ENCODE peak calls at places on chromosome 20, in nine cellular contexts. V is GM23338; K is prostate gland; W is H9; H is CD4-positive, alpha-beta memory T cell; S is endodermal cell; N is stomach; C is Peyer's patch; T is spleen. Q is an unnamed sample. For H3K4me1, the result is how much of the 10 kb centered on the place peaks cover.

GRCh38 chr20:57996936-57997629 is 231.4 kb downstream of the ANKRD60 start:
- DNase-seq in W (no peak), S (no peak), C (no peak), H (no peak), N (no peak), V (no peak), K (peak), T (peak), Q (no peak)

GRCh38 chr20:1816384-1817381 is 78.5 kb upstream of the SIRPA start:
- DNase-seq in T (no peak), V (no peak), N (no peak), S (peak), H (no peak), K (peak), C (peak), W (peak), Q (no peak)

GRCh38 chr20:47196091-47197081 is 160.1 kb downstream of the ZMYND8 start:
- DNase-seq in C (peak), T (peak), H (peak), W (peak), S (peak), N (peak), V (peak), K (peak), Q (peak)

GRCh38 chr20:49037962-49038387 is 8.1 kb upstream of the CSE1L start:
- DNase-seq in T (no peak), K (no peak), W (no peak), S (peak), N (no peak), H (peak), V (no peak), C (no peak), Q (no peak)

GRCh38 chr20:55375920-55376319 is 629.4 kb downstream of the CBLN4 start:
- DNase-seq in T (no peak), H (no peak), N (no peak), V (no peak), W (peak), K (no peak), S (peak), C (no peak), Q (no peak)

GRCh38 chr20:35558981-35559693 is 17.3 kb downstream of the ERGIC3 start:
- DNase-seq in S (no peak), K (no peak), N (no peak), H (no peak), W (no peak), C (no peak), V (no peak), T (no peak), Q (no peak)

GRCh38 chr20:33882481-33882880 is 71.3 kb downstream of the CHMP4B start:
- DNase-seq in W (no peak), C (no peak), H (no peak), N (no peak), V (no peak), T (no peak), S (no peak), K (no peak), Q (no peak)

GRCh38 chr20:16397053-16397452 is 176.2 kb downstream of the KIF16B start:
- DNase-seq in N (no peak), W (no peak), S (no peak), K (peak), H (no peak), C (no peak), V (no peak), T (no peak), Q (no peak)

GRCh38 chr20:6966721-6967120 is 199.2 kb downstream of the BMP2 start:
- DNase-seq in V (no peak), N (no peak), K (no peak), H (no peak), T (no peak), W (no peak), C (no peak), S (no peak), Q (no peak)

GRCh38 chr20:3751664-3752385 is 15.7 kb downstream of the ADISSP start:
- DNase-seq in H (peak), N (peak), C (peak), T (no peak), W (peak), V (peak), S (peak), K (no peak), Q (peak)

GRCh38 chr20:9179193-9179802 is 110.4 kb downstream of the PLCB4 start:
- DNase-seq in H (no peak), V (peak), S (no peak), W (no peak), T (no peak), N (no peak), C (no peak), K (no peak), Q (no peak)

GRCh38 chr20:37319120-37319717 is 26.7 kb upstream of the SRC start:
- DNase-seq in C (peak), V (peak), S (peak), T (no peak), N (no peak), H (no peak), K (no peak), W (no peak), Q (no peak)

GRCh38 chr20:61050491-61050890 is 201.6 kb upstream of the CDH4 start:
- DNase-seq in K (no peak), W (no peak), C (no peak), V (no peak), S (no peak), N (no peak), T (no peak), H (no peak), Q (no peak)

GRCh38 chr20:34066476-34067090 is 45.5 kb downstream of the EIF2S2 start:
- DNase-seq in H (no peak), T (no peak), S (no peak), W (no peak), N (no peak), C (no peak), K (no peak), V (no peak), Q (no peak)

GRCh38 chr20:7346026-7346425 is 578.5 kb downstream of the BMP2 start:
- DNase-seq in W (no peak), C (no peak), S (no peak), V (no peak), T (no peak), N (no peak), K (no peak), H (no peak), Q (no peak)

GRCh38 chr20:8930691-8931090 is 138.2 kb upstream of the PLCB4 start:
- DNase-seq in V (no peak), N (no peak), H (no peak), S (no peak), W (no peak), T (no peak), K (no peak), C (no peak), Q (no peak)

GRCh38 chr20:57393321-57394086 is 2.3 kb downstream of the RBM38 start:
- DNase-seq in H (no peak), W (no peak), C (no peak), S (no peak), K (no peak), V (no peak), N (no peak), T (peak), Q (no peak)

GRCh38 chr20:41425180-41425884 is 58.7 kb upstream of the EMILIN3 start:
- DNase-seq in V (no peak), K (no peak), T (no peak), S (no peak), H (no peak), N (no peak), W (no peak), C (no peak), Q (no peak)

GRCh38 chr20:20450461-20451027 is 82.6 kb downstream of the INSM1 start:
- DNase-seq in H (no peak), N (peak), S (no peak), K (no peak), T (no peak), C (no peak), W (no peak), V (no peak), Q (no peak)

GRCh38 chr20:48380661-48381060 is 447.1 kb downstream of the PREX1 start:
- DNase-seq in H (no peak), W (no peak), V (no peak), S (no peak), N (no peak), K (no peak), C (no peak), T (no peak), Q (no peak)

GRCh38 chr20:46415773-46416172 is 9.4 kb upstream of the ELMO2 start:
- DNase-seq in V (no peak), N (no peak), T (no peak), C (no peak), S (no peak), K (no peak), W (no peak), H (no peak), Q (no peak)

DNA sequence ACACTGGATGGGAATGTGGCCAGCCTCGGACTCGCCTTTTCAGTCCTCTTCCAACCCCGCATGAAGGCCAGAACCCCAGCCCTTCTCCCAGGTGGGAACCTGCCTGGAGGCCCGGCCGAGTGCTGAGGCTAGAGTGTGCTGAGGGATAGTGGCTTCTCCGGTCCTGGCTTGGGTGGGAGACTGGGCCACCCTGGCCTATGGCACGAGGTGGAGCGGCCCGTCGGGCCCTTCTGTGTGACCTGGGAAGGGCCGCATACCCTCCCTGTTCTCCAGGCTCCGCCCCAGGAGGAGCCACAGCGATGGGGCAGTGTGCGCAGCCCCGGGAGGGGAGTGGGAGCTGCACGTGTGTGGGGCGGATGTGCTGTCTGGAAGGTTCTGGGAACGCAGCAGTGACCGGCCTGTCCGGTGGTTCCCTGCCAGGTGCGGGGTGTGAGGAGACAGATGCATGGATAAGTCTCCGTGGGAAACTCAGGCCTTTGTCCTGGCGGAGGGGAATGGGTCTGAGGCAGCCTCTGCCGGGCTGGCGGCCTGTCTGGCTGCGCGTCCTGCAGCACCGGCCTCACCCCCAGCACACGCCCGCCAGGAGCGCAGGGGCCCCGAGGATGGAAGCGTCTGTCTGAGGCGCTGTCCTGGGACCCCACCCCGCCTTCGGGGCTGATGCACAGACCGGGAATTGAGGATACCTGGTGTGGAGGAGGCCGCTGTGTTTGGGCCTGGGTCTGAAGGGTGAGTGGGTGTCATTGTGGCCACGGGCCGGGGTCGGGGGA is 1.1 kb upstream of the BHLHE23 start:
- DNase-seq in H (no peak), W (no peak), S (peak), C (no peak), K (no peak), T (no peak), N (no peak), V (peak), Q (no peak)
- H3K4me1 ChIP-seq in H (under half), W (under half), S (under half), C (under half), K (under half), T (half or more), N (under half), V (half or more), Q (under half)

GRCh38 chr20:44742304-44743079 is 3.2 kb upstream of the KCNK15 start:
- DNase-seq in V (no peak), W (no peak), T (no peak), N (no peak), S (no peak), H (no peak), C (no peak), K (no peak), Q (no peak)
- H3K4me1 ChIP-seq in V (under half), W (under half), T (under half), N (under half), S (under half), H (under half), C (under half), K (under half), Q (under half)

GRCh38 chr20:25237610-25238318 is 10.1 kb upstream of the PYGB start:
- DNase-seq in S (no peak), T (no peak), N (no peak), V (no peak), H (no peak), W (no peak), K (peak), C (peak), Q (no peak)
- H3K4me1 ChIP-seq in S (under half), T (under half), N (under half), V (under half), H (under half), W (under half), K (under half), C (under half), Q (under half)

GRCh38 chr20:44592366-44592765 is 10.0 kb downstream of the PKIG start:
- DNase-seq in T (no peak), K (no peak), H (no peak), V (no peak), S (no peak), N (no peak), W (no peak), C (no peak), Q (no peak)

GRCh38 chr20:44594730-44595129 is 12.4 kb downstream of the PKIG start:
- DNase-seq in T (no peak), V (no peak), N (no peak), H (no peak), C (no peak), K (no peak), W (no peak), S (no peak), Q (no peak)

GRCh38 chr20:44590980-44591778 is 8.8 kb downstream of the PKIG start:
- DNase-seq in K (no peak), W (no peak), V (no peak), T (no peak), C (no peak), S (no peak), N (no peak), H (no peak), Q (no peak)

GRCh38 chr20:44596010-44596409 is 13.6 kb downstream of the PKIG start:
- DNase-seq in K (no peak), N (no peak), W (no peak), C (no peak), H (no peak), T (no peak), V (no peak), S (no peak), Q (no peak)

DNA sequence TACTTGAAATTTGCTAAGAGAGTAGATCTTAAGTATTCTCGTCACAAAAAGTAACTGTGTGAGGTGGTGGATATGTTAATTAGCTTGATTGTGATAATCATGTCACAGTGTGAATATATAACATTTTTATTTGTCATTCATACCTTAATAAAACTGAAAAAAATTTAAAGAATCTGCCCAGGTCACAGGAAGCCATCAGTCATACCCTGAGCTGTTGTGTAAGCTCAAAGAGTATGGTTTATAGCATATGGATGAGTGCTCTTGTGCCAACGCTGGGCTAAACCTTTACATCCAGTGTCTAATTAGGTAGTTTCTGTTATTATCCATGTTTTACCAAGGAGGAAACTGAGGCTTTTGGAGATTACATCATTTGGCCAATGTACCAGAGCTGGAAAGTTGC is 11.3 kb downstream of the PKIG start:
- DNase-seq in S (no peak), W (no peak), K (no peak), N (no peak), C (no peak), T (no peak), V (no peak), H (no peak), Q (no peak)
- H3K4me1 ChIP-seq in S (under half), W (under half), K (under half), N (under half), C (under half), T (half or more), V (under half), H (under half), Q (under half)

DNA sequence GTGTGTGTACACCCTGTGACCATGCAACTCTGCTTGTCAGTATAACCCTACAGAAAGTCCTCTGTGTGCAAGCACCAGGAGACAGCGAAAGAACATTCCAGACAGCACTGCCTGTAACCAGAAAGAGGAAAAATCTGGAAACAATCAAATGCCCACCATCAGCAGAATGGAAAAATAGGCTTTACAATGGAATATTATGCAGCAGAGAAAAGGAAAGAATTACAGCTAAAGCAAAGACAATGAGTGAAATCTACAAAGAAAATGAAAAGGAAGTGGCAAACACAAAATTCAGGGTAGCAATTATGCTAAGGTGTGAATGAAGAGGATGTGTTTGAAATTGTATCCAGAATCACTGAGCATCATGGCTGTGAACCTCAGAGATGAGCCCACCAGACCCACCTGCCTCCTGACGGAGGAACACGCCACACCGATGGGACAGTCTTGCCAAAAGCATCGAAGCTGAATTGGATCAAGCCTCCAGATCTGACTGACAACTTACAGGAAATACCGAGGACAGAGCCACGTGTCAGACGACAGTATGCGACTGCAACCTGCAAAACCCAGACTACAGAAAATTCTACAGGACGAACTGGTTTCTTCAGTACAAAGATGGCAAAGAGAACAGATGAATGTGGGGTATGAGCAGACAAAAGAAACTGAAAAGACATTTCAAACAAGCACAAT is 133.2 kb downstream of the NFATC2 start:
- DNase-seq in C (no peak), T (no peak), S (no peak), H (no peak), K (no peak), V (no peak), N (no peak), W (no peak), Q (no peak)
- H3K4me1 ChIP-seq in C (under half), T (half or more), S (under half), H (half or more), K (under half), V (under half), N (under half), W (under half), Q (under half)